ENCODE peak calls at places on chromosomes 1 and 21, in four cellular contexts. K, J, V and I are unnamed samples.

GRCh38 chr21:45015469-45015860 is 58.9 kb upstream of the ADARB1 start:
- DNase-seq in K (no peak), J (no peak), V (no peak), I (no peak)

GRCh38 chr1:201999625-202000238 is 10.7 kb upstream of the ELF3 start:
- DNase-seq in K (peak), J (peak), V (peak), I (peak)

GRCh38 chr1:167599839-167600581 is 30.0 kb upstream of the RCSD1 start:
- DNase-seq in K (peak), J (peak), V (no peak), I (peak)

GRCh38 chr1:178587975-178588374 is 75.1 kb downstream of the TEX35 start:
- DNase-seq in K (no peak), J (no peak), V (no peak), I (no peak)

GRCh38 chr1:215405211-215405610 is 161.9 kb upstream of the KCTD3 start:
- DNase-seq in K (no peak), J (no peak), V (no peak), I (peak)

GRCh38 chr1:26961826-26962225 is 1.6 kb upstream of the KDF1 start:
- DNase-seq in K (no peak), J (peak), V (no peak), I (peak)

GRCh38 chr1:62307516-62308492 is 11.4 kb downstream of the KANK4 start:
- DNase-seq in K (no peak), J (no peak), V (no peak), I (no peak)

GRCh38 chr1:32878183-32878582 is 7.5 kb upstream of the FNDC5 start:
- DNase-seq in K (no peak), J (no peak), V (no peak), I (no peak)

GRCh38 chr1:94416901-94417701 is 1.1 kb upstream of the ABCD3 start:
- DNase-seq in K (peak), J (peak), V (peak), I (peak)

GRCh38 chr1:36342426-36343185 is 19.2 kb upstream of the EVA1B start:
- DNase-seq in K (peak), J (no peak), V (peak), I (peak)

GRCh38 chr21:43916691-43917514 is 51.9 kb downstream of the AGPAT3 start:
- DNase-seq in K (no peak), J (no peak), V (no peak), I (no peak)

GRCh38 chr1:161792740-161793139 is 26.6 kb downstream of the ATF6 start:
- DNase-seq in K (no peak), J (peak), V (no peak), I (peak)

GRCh38 chr1:168187180-168187579 is 8.4 kb downstream of the TIPRL start:
- DNase-seq in K (no peak), J (no peak), V (no peak), I (no peak)

GRCh38 chr1:67818162-67818561 is 15.1 kb downstream of the GNG12 start:
- DNase-seq in K (no peak), J (no peak), V (no peak), I (no peak)

GRCh38 chr1:17346046-17346789 is 25.8 kb upstream of the PADI6 start:
- DNase-seq in K (no peak), J (no peak), V (no peak), I (no peak)

GRCh38 chr1:1687846-1688245 is 4.7 kb downstream of the SLC35E2B start:
- DNase-seq in K (no peak), J (no peak), V (no peak), I (no peak)

GRCh38 chr1:67189953-67190352 is 23.7 kb downstream of the IL23R start:
- DNase-seq in K (no peak), J (no peak), V (no peak), I (no peak)

GRCh38 chr1:224380003-224380402 is 23.3 kb downstream of the CNIH4 start:
- DNase-seq in K (no peak), J (no peak), V (no peak), I (no peak)

GRCh38 chr1:193754732-193755427 is 568.5 kb upstream of the B3GALT2 start:
- DNase-seq in K (no peak), J (no peak), V (no peak), I (no peak)

GRCh38 chr1:241822846-241823245 is 25.2 kb upstream of the EXO1 start:
- DNase-seq in K (no peak), J (no peak), V (no peak), I (no peak)

GRCh38 chr1:10626011-10626731 is 151.4 kb downstream of the PEX14 start:
- DNase-seq in K (no peak), J (no peak), V (no peak), I (no peak)

GRCh38 chr21:39094087-39094785 is 89.0 kb downstream of the PSMG1 start:
- DNase-seq in K (no peak), J (no peak), V (no peak), I (no peak)

GRCh38 chr1:156124557-156125483 is 10.3 kb downstream of the LMNA start:
- DNase-seq in K (peak), J (no peak), V (no peak), I (no peak)

GRCh38 chr1:111955755-111956154 is 33.7 kb downstream of the KCND3 start:
- DNase-seq in K (no peak), J (no peak), V (no peak), I (no peak)

GRCh38 chr1:4227986-4228385 is 327.9 kb upstream of the C1orf174 start:
- DNase-seq in K (no peak), J (no peak), V (no peak), I (no peak)

GRCh38 chr1:171179323-171180227 is 5.5 kb upstream of the FMO2 start:
- DNase-seq in K (no peak), J (no peak), V (no peak), I (no peak)

GRCh38 chr1:228076796-228077430 is 5.6 kb upstream of the ARF1 start:
- DNase-seq in K (peak), J (no peak), V (peak), I (no peak)

GRCh38 chr1:41496080-41497055 is 11.9 kb upstream of the EDN2 start:
- DNase-seq in K (peak), J (peak), V (peak), I (peak)

GRCh38 chr1:172287207-172287606 is 133.3 kb upstream of the C1orf105 start:
- DNase-seq in K (peak), J (no peak), V (peak), I (peak)

GRCh38 chr1:34597877-34598514 is 156.9 kb upstream of the GJB5 start:
- DNase-seq in K (peak), J (peak), V (peak), I (peak)

GRCh38 chr1:24364975-24365678 is 46.0 kb downstream of the GRHL3 start:
- DNase-seq in K (no peak), J (no peak), V (no peak), I (peak)

GRCh38 chr1:183580281-183580682 is 10.0 kb downstream of the NCF2 start:
- DNase-seq in K (peak), J (no peak), V (no peak), I (peak)
- TF ChIP-seq CTCF in K (no peak), J (no peak), V (no peak), I (peak)

DNA sequence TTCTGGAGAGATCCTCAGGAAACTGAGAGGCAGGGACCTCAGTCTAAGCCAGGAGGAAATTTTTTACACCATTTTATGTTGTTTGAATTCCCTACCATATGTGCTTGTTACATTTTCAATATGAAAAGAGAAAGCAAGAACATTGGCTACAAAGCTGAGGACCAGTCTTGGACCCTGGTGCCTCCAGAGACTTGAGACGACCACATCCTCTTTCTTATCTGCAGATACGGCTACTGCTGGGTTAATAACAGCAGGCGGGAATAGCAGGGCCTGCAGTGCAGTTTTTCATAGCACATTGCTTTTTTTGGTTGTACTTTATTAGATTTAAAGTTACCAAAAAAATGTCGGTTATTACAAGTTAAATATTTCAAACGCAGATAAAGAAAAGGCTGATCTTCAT is 3.9 kb downstream of the KDM4A start:
- DNase-seq in K (no peak), J (no peak), V (no peak), I (no peak)
- TF ChIP-seq POLR2AphosphoS5 in K (no peak), J (no peak), V (no peak), I (no peak)

DNA sequence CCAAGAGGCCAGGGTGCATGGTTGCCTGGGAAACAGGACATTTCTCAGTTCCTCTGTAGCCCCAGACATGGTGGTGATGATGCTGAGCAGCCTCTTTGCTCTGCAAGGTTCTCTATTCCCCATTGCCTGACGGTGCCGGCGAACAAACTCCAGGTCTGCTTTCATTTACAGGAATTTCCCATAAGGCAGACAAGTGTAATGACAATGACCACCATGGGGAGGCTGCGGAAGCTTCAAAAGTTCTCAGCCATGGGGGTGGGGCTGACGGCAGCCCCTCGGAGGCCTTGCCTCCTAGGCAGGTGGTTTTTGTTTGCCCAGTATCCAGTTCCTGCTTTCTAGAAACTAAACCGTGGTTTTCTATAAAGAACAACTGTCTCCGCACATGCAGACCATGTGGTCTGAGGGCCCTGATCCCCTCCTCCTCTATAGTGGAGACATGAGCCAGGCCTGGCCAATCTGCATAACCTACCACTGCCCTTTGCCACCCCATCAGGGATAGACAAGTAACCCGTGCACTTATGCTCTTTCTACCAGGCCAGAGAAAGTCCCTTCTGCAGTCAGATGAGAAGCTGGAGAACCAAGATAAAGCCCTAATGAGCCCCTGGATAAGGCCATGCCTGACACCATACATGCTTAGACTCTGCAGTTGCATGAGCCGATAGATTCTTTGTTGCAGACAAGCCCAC is 54.0 kb downstream of the LDLRAD2 start:
- DNase-seq in K (peak), J (peak), V (no peak), I (no peak)
- TF ChIP-seq CTCF in K (no peak), J (no peak), V (no peak), I (no peak)

GRCh38 chr1:5751171-5751556 is 241.1 kb downstream of the NPHP4 start:
- DNase-seq in K (no peak), J (no peak), V (no peak), I (no peak)
- TF ChIP-seq POLR2AphosphoS5 in K (no peak), J (no peak), V (no peak), I (no peak)